ENCODE peak calls at places on chromosomes 12 and 14, in ten cellular contexts. W is HepG2, H is psoas muscle, T is esophagus squamous epithelium, V is mammary epithelial cell, B is suprapubic skin, J is GM23248, C is neuronal stem cell, I is left ventricle myocardium inferior, E is neural progenitor cell. Y is an unnamed sample.

GRCh38 chr14:71166434-71166833 is 259.2 kb downstream of the PCNX1 start:
- DNase-seq in W (peak; percentile 57), H (no peak), T (no peak), V (peak; percentile 77), B (peak; percentile 0), J (peak; percentile 87), C (no peak), I (no peak), E (peak; percentile 57), Y (no peak)

GRCh38 chr14:58107947-58108552 is 44.0 kb downstream of the ARMH4 start:
- DNase-seq in W (peak; percentile 44), H (no peak), T (no peak), V (peak; percentile 32), B (no peak), J (peak; percentile 76), C (peak; percentile 35), I (no peak), E (peak; percentile 64), Y (no peak)

GRCh38 chr14:105491366-105492006 is 440 bp downstream of the TEDC1 start:
- DNase-seq in W (peak; percentile 77), H (peak; percentile 90), T (no peak), V (peak; percentile 60), B (no peak), J (peak; percentile 85), C (no peak), I (peak; percentile 67), E (peak; percentile 78), Y (peak; percentile 80)

GRCh38 chr14:100692859-100693558 is 33.7 kb upstream of the DLK1 start:
- DNase-seq in W (peak; percentile 65), H (no peak), T (no peak), V (peak; percentile 98), B (no peak), J (peak; percentile 95), C (no peak), I (no peak), E (no peak), Y (peak; percentile 85)

GRCh38 chr14:55051165-55051425 is 352 bp upstream of the MAPK1IP1L start:
- DNase-seq in W (no peak), H (no peak), T (no peak), V (no peak), B (no peak), J (no peak), C (no peak), I (no peak), E (no peak), Y (no peak)

GRCh38 chr12:26229910-26230309 is 34.5 kb downstream of the SSPN start:
- DNase-seq in W (no peak), H (no peak), T (no peak), V (no peak), B (no peak), J (no peak), C (no peak), I (no peak), E (no peak), Y (no peak)

GRCh38 chr14:99562848-99563748 is 40.9 kb downstream of the CCDC85C start:
- DNase-seq in W (peak; percentile 84), H (peak; percentile 81), T (no peak), V (peak; percentile 47), B (no peak), J (peak; percentile 53), C (peak; percentile 82), I (peak; percentile 82), E (peak; percentile 97), Y (peak; percentile 91)

GRCh38 chr12:1488908-1489381 is 105.4 kb downstream of the FBXL14 start:
- DNase-seq in W (no peak), H (no peak), T (no peak), V (peak; percentile 25), B (no peak), J (peak; percentile 77), C (peak; percentile 21), I (no peak), E (peak; percentile 67), Y (no peak)

DNA sequence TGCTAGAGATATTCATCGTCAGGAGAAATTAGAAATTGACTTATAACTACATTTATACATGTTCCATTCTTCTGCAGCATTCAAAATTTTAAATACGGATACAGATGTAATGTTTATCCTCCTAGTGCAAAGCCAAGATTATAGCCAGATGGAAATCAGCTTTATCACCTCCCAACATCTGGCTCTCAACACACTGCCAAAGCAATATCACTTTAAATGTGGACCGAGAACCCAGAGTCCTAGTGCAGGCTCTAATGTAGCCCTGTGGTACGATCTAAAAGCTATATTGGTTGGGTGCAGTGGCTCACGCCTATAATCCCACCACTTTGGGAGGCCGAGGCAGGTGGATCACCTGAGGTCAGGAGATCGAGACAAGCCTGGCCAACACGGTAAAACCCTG is 6.5 kb downstream of the MLH3 start:
- DNase-seq in W (no peak), H (no peak), T (no peak), V (no peak), B (no peak), J (no peak), C (no peak), I (no peak), E (no peak), Y (no peak)
- H3K27ac ChIP-seq in W (no peak overlapping the region), H (no peak overlapping the region), T (peak overlapping the region; percentile 8), V (no peak overlapping the region), B (no peak overlapping the region), J (no peak overlapping the region), C (no peak overlapping the region), I (no peak overlapping the region), E (no peak overlapping the region), Y (peak overlapping the region; percentile 40)

GRCh38 chr12:54421175-54421872 is 2.3 kb upstream of the ITGA5 start:
- DNase-seq in W (no peak), H (peak; percentile 90), T (no peak), V (no peak), B (peak; percentile 86), J (peak; percentile 70), C (no peak), I (peak; percentile 71), E (no peak), Y (no peak)
- H3K4me1 ChIP-seq in W (peaks cover 6% of the 10 kb centered on the region), H (peaks cover 17% of the 10 kb centered on the region), T (peaks cover 23% of the 10 kb centered on the region), V (peaks cover 50% of the 10 kb centered on the region), B (peaks cover 77% of the 10 kb centered on the region), J (peaks cover 64% of the 10 kb centered on the region), C (peaks cover 15% of the 10 kb centered on the region), I (peaks cover 92% of the 10 kb centered on the region), E (peaks cover 34% of the 10 kb centered on the region), Y (peaks cover 4% of the 10 kb centered on the region)

GRCh38 chr12:109464642-109465351 is 12.3 kb downstream of the KCTD10 start:
- DNase-seq in W (no peak), H (no peak), T (no peak), V (no peak), B (no peak), J (peak; percentile 44), C (no peak), I (no peak), E (no peak), Y (no peak)

GRCh38 chr12:109461846-109462766 is 15.0 kb downstream of the KCTD10 start:
- DNase-seq in W (peak; percentile 43), H (peak; percentile 93), T (peak; percentile 20), V (peak; percentile 85), B (peak; percentile 96), J (peak; percentile 98), C (no peak), I (peak; percentile 90), E (peak; percentile 16), Y (peak; percentile 88)

GRCh38 chr12:109462868-109463692 is 14.0 kb downstream of the KCTD10 start:
- DNase-seq in W (peak; percentile 63), H (peak; percentile 87), T (no peak), V (peak; percentile 76), B (peak; percentile 92), J (peak; percentile 96), C (no peak), I (peak; percentile 83), E (peak; percentile 26), Y (no peak)

GRCh38 chr12:109461049-109461845 is 15.9 kb downstream of the KCTD10 start:
- DNase-seq in W (peak; percentile 50), H (no peak), T (no peak), V (peak; percentile 19), B (no peak), J (peak; percentile 42), C (no peak), I (peak; percentile 33), E (no peak), Y (peak; percentile 75)

DNA sequence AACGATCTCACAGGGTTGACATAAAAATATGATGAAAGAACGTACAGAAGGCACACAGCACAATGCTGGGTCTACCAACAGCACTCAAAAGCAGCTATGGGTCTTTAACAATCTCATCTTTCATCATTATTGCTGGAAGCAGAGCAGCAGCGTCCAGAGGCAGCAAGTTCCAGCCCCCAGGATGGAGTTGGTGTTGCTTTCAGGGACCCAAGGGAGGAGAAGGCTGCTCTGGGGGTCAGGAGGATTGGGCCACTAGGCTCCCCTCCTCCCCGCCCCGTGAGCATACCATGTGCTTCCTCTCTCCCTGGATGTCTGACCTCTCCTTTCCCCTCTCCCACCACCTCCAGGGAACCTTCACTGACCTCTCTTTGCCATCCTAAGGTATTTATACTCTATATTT is 13.3 kb downstream of the KCTD10 start:
- DNase-seq in W (no peak), H (peak; percentile 62), T (no peak), V (no peak), B (no peak), J (no peak), C (no peak), I (no peak), E (no peak), Y (no peak)
- H3K27ac ChIP-seq in W (no peak overlapping the region), H (peak overlapping the region; percentile 89), T (peak overlapping the region; percentile 98), V (peak overlapping the region; percentile 62), B (peak overlapping the region; percentile 82), J (peak overlapping the region; percentile 99), C (no peak overlapping the region), I (peak overlapping the region; percentile 99), E (no peak overlapping the region), Y (peak overlapping the region; percentile 94)

GRCh38 chr12:89672589-89672979 is 36.1 kb downstream of the ATP2B1 start:
- DNase-seq in W (no peak), H (no peak), T (no peak), V (no peak), B (no peak), J (no peak), C (no peak), I (no peak), E (no peak), Y (no peak)

GRCh38 chr12:89669197-89669596 is 39.4 kb downstream of the ATP2B1 start:
- DNase-seq in W (no peak), H (no peak), T (no peak), V (no peak), B (no peak), J (no peak), C (no peak), I (no peak), E (no peak), Y (no peak)

GRCh38 chr12:89673603-89674002 is 35.0 kb downstream of the ATP2B1 start:
- DNase-seq in W (no peak), H (no peak), T (no peak), V (no peak), B (no peak), J (no peak), C (no peak), I (no peak), E (no peak), Y (no peak)

GRCh38 chr12:89674326-89674942 is 34.2 kb downstream of the ATP2B1 start:
- DNase-seq in W (no peak), H (no peak), T (no peak), V (no peak), B (no peak), J (no peak), C (no peak), I (no peak), E (no peak), Y (no peak)

DNA sequence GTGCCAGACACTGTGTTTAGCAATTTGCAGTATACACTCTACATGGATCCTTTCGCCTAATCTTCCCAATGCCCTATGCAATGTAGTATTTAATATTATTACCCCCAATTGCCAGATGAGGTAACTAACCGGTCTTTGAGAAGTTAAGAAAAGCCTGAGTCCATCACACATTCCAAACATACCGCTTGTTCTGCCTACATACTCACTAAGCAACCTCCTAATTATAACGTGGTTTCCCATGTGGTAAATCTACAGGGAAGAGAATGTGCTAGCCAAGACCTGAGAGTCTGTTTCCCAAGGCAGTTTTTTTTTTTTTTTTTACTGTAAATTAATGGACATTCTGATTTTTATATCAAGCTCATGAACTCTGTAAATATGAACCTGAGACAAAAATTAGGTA is 37.2 kb downstream of the ATP2B1 start:
- DNase-seq in W (no peak), H (no peak), T (no peak), V (peak; percentile 62), B (no peak), J (peak; percentile 66), C (no peak), I (no peak), E (peak; percentile 20), Y (no peak)
- H3K4me1 ChIP-seq in W (peaks cover 19% of the 10 kb centered on the region), H (peaks cover 34% of the 10 kb centered on the region), T (no peaks in the 10 kb centered on the region), V (peaks cover 16% of the 10 kb centered on the region), B (peaks cover 5% of the 10 kb centered on the region), J (peaks cover 12% of the 10 kb centered on the region), C (no peaks in the 10 kb centered on the region), I (peaks cover 5% of the 10 kb centered on the region), E (peaks cover 9% of the 10 kb centered on the region), Y (no peaks in the 10 kb centered on the region)